ENCODE peak calls at places on chromosomes 13 and 19, in seven cellular contexts. Y, W, G, T, R, O and M are unnamed samples.

GRCh38 chr13:42076309-42076713 is 27.9 kb downstream of the DGKH start:
- DNase-seq in Y (no peak), W (no peak), G (no peak), T (no peak), R (no peak), O (no peak), M (no peak)

GRCh38 chr19:52778811-52779210 is 7.8 kb downstream of the ZNF600 start:
- DNase-seq in Y (no peak), W (no peak), G (no peak), T (no peak), R (no peak), O (no peak), M (no peak)

GRCh38 chr19:56253737-56254136 is 18.8 kb upstream of the EDDM13 start:
- DNase-seq in Y (no peak), W (no peak), G (peak; percentile 69), T (no peak), R (no peak), O (no peak), M (peak; percentile 48)

GRCh38 chr13:57557979-57558529 is 73.5 kb upstream of the PCDH17 start:
- DNase-seq in Y (no peak), W (no peak), G (peak; percentile 17), T (no peak), R (no peak), O (peak; percentile 8), M (peak; percentile 15)

GRCh38 chr19:49570997-49571676 is 9.2 kb downstream of the NOSIP start:
- DNase-seq in Y (peak; percentile 68), W (no peak), G (peak; percentile 42), T (no peak), R (no peak), O (no peak), M (peak; percentile 76)

GRCh38 chr19:8363803-8364771 is at the start of gene ANGPTL4:
- DNase-seq in Y (peak; percentile 78), W (peak; percentile 90), G (no peak), T (no peak), R (peak; percentile 69), O (peak; percentile 64), M (no peak)

GRCh38 chr19:52922841-52923781 is at the start of gene ZNF888:
- DNase-seq in Y (peak; percentile 95), W (peak; percentile 91), G (peak; percentile 88), T (peak; percentile 70), R (peak; percentile 98), O (peak; percentile 72), M (peak; percentile 69)

GRCh38 chr13:60629158-60629557 is 232.1 kb downstream of the TDRD3 start:
- DNase-seq in Y (no peak), W (no peak), G (no peak), T (no peak), R (no peak), O (peak; percentile 39), M (no peak)

GRCh38 chr19:10603084-10603872 is 16.2 kb upstream of the AP1M2 start:
- DNase-seq in Y (peak; percentile 66), W (peak; percentile 63), G (peak; percentile 94), T (peak; percentile 15), R (peak; percentile 94), O (no peak), M (no peak)

GRCh38 chr13:73924607-73925006 is 209.6 kb downstream of the KLF12 start:
- DNase-seq in Y (no peak), W (no peak), G (no peak), T (no peak), R (no peak), O (no peak), M (no peak)

GRCh38 chr19:32201661-32202060 is 143.7 kb upstream of the ZNF507 start:
- DNase-seq in Y (no peak), W (no peak), G (no peak), T (no peak), R (peak; percentile 21), O (no peak), M (no peak)

GRCh38 chr13:98299243-98299953 is 122.3 kb upstream of the RNF113B start:
- DNase-seq in Y (no peak), W (no peak), G (no peak), T (no peak), R (no peak), O (no peak), M (no peak)

GRCh38 chr13:81116461-81117282 is 775.7 kb upstream of the SPRY2 start:
- DNase-seq in Y (no peak), W (no peak), G (no peak), T (no peak), R (no peak), O (no peak), M (no peak)

GRCh38 chr13:91100944-91101343 is 246.5 kb upstream of the MIR17HG start:
- DNase-seq in Y (no peak), W (no peak), G (no peak), T (no peak), R (no peak), O (no peak), M (no peak)

GRCh38 chr19:33214621-33215020 is 11.0 kb downstream of the SLC7A10 start:
- DNase-seq in Y (no peak), W (no peak), G (no peak), T (no peak), R (no peak), O (no peak), M (peak; percentile 41)

GRCh38 chr19:48466571-48467325 is 2.4 kb upstream of the CYTH2 start:
- DNase-seq in Y (no peak), W (no peak), G (no peak), T (no peak), R (no peak), O (no peak), M (no peak)

GRCh38 chr13:23947893-23948292 is 50.6 kb upstream of the C1QTNF9B start:
- DNase-seq in Y (no peak), W (no peak), G (no peak), T (no peak), R (no peak), O (no peak), M (no peak)

DNA sequence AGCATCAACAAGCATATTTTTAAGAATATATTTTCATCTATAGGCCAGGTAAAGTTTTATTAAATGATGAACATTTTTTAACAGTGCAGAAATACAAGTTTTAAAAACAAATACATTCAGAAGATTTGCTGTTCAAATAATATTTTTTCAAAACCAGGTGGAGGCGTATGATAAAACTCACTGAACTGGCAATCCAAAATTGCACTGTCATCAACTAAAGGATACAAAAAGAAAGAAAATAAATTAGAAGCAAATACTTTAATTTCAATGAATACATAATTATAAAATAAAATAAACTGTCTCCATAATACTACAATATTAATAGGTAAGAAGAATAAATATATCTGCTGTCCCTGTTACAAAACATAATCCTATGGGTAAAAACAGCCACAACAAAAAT is 21.2 kb downstream of the SPRYD7 start:
- DNase-seq in Y (no peak), W (no peak), G (no peak), T (no peak), R (no peak), O (no peak), M (no peak)
- H3K27ac ChIP-seq in Y (no peak overlapping the region), W (no peak overlapping the region), G (no peak overlapping the region), T (no peak overlapping the region), R (no peak overlapping the region), O (no peak overlapping the region), M (no peak overlapping the region)

GRCh38 chr19:40348961-40349507 is 539 bp downstream of the PLD3 start:
- DNase-seq in Y (no peak), W (peak; percentile 61), G (peak; percentile 25), T (no peak), R (no peak), O (no peak), M (peak; percentile 8)
- H3K27ac ChIP-seq in Y (peak overlapping the region; percentile 81), W (peak overlapping the region; percentile 87), G (peak overlapping the region; percentile 16), T (peak overlapping the region; percentile 72), R (peak overlapping the region; percentile 89), O (no peak overlapping the region), M (peak overlapping the region; percentile 57)

GRCh38 chr19:41366089-41366488 is 2.1 kb upstream of the B9D2 start:
- DNase-seq in Y (no peak), W (no peak), G (peak; percentile 34), T (no peak), R (no peak), O (no peak), M (no peak)

GRCh38 chr19:41363753-41364545 is at the start of gene B9D2:
- DNase-seq in Y (peak; percentile 99), W (peak; percentile 98), G (peak; percentile 99), T (peak; percentile 94), R (peak; percentile 99), O (peak; percentile 98), M (peak; percentile 96)

GRCh38 chr19:41364546-41365391 is 820 bp upstream of the B9D2 start:
- DNase-seq in Y (no peak), W (no peak), G (no peak), T (no peak), R (no peak), O (no peak), M (no peak)

GRCh38 chr19:41362143-41362847 is 1.7 kb downstream of the B9D2 start:
- DNase-seq in Y (no peak), W (no peak), G (no peak), T (no peak), R (no peak), O (no peak), M (no peak)

DNA sequence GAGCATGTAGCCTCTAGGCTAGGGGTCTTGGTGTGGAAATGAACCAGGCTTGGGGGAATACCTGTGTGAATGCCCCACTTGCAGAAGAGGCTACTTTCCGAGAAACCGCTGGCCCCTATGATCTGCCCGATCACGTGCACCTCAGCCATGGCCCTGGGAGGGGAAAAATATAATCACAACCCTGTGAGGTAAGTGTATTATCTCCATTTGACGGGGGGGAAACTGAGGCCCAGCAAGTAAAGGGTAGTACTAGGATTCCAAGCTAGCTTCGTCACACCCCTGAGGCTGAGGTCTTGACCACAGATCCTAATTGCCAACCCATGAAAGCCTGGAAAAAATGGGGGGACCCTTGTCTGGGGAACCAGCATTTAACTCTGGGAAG is 587 bp downstream of the B9D2 start:
- DNase-seq in Y (no peak), W (no peak), G (no peak), T (no peak), R (no peak), O (no peak), M (no peak)
- H3K27ac ChIP-seq in Y (peak overlapping the region; percentile 97), W (peak overlapping the region; percentile 99), G (peak overlapping the region; percentile 87), T (peak overlapping the region; percentile 98), R (peak overlapping the region; percentile 99), O (no peak overlapping the region), M (peak overlapping the region; percentile 95)

GRCh38 chr19:29371766-29372415 is 153.9 kb upstream of the VSTM2B start:
- DNase-seq in Y (no peak), W (peak; percentile 30), G (no peak), T (no peak), R (peak; percentile 41), O (no peak), M (no peak)

GRCh38 chr19:29370276-29370675 is 155.5 kb upstream of the VSTM2B start:
- DNase-seq in Y (no peak), W (no peak), G (no peak), T (no peak), R (no peak), O (no peak), M (no peak)

GRCh38 chr19:29372921-29373797 is 152.6 kb upstream of the VSTM2B start:
- DNase-seq in Y (no peak), W (peak; percentile 42), G (no peak), T (no peak), R (peak; percentile 57), O (no peak), M (no peak)

GRCh38 chr19:29375429-29376093 is 150.2 kb upstream of the VSTM2B start:
- DNase-seq in Y (no peak), W (no peak), G (no peak), T (no peak), R (no peak), O (no peak), M (no peak)

DNA sequence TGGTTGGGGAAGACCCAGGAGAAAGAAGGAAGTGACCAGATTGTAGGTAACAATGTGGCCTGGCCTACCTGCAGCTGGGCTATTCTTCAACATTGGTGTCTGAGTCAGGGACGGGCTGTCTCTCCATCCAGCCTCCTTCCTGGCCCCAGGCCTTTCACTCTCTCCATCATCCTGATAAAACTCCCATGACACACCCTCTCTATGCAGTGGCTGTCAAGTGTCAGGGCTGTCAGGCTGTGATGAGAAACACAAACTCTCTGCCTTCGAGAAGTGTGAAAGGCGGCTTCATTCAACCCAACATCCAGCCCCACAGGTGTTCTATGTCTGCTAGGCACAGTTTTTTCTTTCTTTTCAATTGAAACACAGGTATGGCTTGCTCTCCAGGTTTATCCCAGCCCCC is 153.3 kb upstream of the VSTM2B start:
- DNase-seq in Y (no peak), W (peak; percentile 26), G (no peak), T (no peak), R (no peak), O (no peak), M (no peak)
- H3K27ac ChIP-seq in Y (no peak overlapping the region), W (no peak overlapping the region), G (no peak overlapping the region), T (no peak overlapping the region), R (no peak overlapping the region), O (no peak overlapping the region), M (no peak overlapping the region)